ENCODE peak calls at places on chromosomes 3 and 15, in four cellular contexts. Z, X, R and P are unnamed samples.
A peak's percentile ranks its signal among the peaks of the same experiment; 100 is the strongest.

GRCh38 chr3:128484404-128485282 is 8.4 kb downstream of the GATA2 start:
- DNase-seq in R (no peak), X (no peak), Z (peak; percentile 39), P (peak; percentile 46)

GRCh38 chr15:48332642-48333034 is 1.4 kb downstream of the DUT start:
- DNase-seq in X (no peak), R (no peak), Z (no peak), P (no peak)

GRCh38 chr3:38646630-38647029 is 2.9 kb downstream of the SCN5A start:
- DNase-seq in Z (no peak), X (no peak), R (no peak), P (no peak)

GRCh38 chr3:99882436-99883137 is 64.9 kb downstream of the CMSS1 start:
- DNase-seq in R (no peak), X (no peak), Z (no peak), P (no peak)

GRCh38 chr3:53079147-53079546 is 33.3 kb upstream of the SFMBT1 start:
- DNase-seq in Z (no peak), X (no peak), R (no peak), P (no peak)

GRCh38 chr15:63381301-63382192 is at the start of gene CA12:
- DNase-seq in X (peak; percentile 76), Z (peak; percentile 63), R (peak; percentile 35), P (no peak)

GRCh38 chr15:25468611-25469010 is 29.8 kb upstream of the UBE3A start:
- DNase-seq in X (no peak), R (no peak), Z (no peak), P (no peak)

GRCh38 chr3:112979244-112979832 is 4.4 kb upstream of the CD200R1 start:
- DNase-seq in Z (no peak), X (no peak), R (no peak), P (no peak)

GRCh38 chr15:78073026-78073425 is 4.5 kb downstream of the TBC1D2B start:
- DNase-seq in R (no peak), X (no peak), Z (no peak), P (no peak)

DNA sequence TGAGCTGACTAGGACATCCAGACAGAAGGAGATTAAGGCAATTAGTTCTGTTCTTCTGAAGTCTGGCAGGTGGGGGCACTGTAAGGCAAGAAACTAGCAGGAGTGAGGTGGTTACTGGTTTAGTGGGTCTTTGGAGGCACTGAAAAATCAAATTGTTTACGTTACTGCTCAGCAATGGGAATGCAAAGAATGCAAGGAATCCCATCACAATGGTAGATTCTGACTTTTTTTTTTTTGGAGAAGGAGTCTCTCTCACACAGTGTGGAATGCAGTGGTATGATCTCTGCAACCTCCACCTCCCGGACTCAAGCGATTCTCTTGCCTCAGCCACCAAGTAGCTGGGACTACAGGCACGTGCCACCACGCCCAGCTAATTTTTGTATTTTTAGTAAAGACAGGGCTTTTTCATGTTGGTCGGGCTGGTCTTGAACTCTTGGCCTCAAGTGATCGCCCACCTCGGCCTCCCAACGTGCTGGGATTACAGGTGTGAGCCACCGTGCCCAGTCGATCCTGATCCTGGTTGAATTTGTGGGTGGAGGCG is 16.4 kb downstream of the FAM107A start:
- DNase-seq in X (no peak), Z (no peak), R (peak; percentile 95), P (peak; percentile 53)
- TF ChIP-seq CTCF in X (peak; percentile 30), Z (no peak), R (peak; percentile 78), P (peak; percentile 82)

DNA sequence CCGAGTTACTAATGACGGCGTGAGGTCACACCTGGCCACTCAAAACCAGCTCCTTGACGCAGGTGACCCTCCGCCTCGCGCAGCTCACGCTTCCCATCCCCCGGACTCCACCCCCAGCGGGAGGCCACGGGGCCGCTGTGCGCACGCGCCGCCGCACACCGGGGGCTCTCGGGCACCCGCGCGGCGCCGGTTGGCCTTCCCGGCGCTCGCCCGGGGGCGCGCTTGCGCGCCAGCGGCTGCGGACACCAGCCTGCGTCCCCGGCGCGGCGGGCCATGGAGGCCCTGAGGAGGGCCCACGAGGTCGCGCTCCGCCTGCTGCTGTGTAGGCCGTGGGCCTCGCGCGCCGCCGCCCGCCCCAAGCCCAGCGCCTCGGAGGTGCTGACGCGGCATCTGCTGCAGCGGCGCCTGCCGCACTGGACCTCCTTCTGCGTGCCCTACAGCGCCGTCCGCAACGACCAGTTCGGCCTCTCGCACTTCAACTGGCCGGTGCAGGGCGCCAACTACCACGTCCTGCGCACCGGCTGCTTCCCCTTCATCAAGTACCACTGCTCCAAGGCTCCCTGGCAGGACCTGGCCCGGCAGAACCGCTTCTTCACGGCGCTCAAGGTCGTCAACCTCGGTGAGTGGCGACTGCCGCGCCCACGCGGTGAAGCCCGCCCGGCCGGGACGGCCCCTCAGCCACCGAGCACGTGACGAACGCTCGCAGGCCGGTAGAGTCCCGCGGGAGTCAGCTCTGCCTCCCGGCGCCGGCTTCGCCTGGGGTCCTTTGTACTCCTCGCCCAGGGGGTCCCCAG is at the start of gene C15orf61:
- DNase-seq in R (peak; percentile 50), Z (peak; percentile 92), X (peak; percentile 95), P (peak; percentile 90)
- TF ChIP-seq CTCF in R (peak; percentile 10), Z (no peak), X (no peak), P (peak; percentile 51)

DNA sequence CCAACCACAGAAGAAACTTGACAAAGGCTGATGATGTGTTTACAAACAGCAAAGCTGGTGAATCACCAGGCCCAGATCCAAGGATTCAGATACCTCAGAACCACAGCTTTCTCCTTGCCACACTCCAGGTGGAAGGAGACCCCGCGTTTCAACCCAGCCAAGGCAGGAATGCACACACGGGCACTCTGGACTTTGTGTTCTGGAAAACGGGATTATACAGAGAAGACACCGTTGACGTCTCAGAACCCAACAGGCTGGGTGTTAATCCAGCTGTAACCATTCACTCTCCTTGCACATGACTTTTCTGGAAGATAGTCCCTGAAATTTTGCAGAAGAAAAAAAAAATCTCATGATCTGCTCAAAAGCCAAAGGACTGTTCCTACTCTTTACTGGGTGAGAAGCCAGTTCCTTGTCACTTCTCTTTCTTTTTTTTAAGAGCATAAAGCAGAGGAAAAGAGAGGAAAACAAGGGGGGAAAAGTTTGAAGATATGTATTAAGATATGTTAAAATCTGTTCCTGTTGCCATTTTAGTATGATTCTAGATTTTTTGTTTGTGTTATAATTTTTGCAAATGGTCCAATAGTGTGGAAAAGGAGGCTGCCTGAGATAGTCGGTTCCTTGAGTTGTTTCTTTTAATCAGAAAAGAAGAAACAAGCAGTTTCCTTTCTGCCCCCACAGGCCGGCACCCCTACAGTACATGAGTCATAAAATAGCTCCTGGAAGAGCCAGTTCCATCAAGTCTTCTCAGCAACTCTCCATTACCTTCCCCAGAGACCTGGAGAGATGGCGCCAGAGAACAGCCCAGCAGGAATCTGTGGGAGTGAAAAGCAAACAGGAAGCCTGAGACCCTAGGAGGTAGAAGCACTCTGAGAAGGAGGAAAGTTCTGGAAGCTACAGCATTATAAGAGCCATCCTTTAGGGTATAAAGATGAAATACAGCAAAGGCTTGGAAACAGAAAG is 73.1 kb downstream of the RORA start:
- DNase-seq in R (peak; percentile 57), X (no peak), Z (peak; percentile 70), P (no peak)
- TF ChIP-seq CTCF in R (peak; percentile 24), X (no peak), Z (no peak), P (no peak)

GRCh38 chr3:180630360-180630759 is 28.4 kb downstream of the TTC14 start:
- DNase-seq in R (no peak), Z (no peak), X (no peak), P (no peak)

GRCh38 chr3:180626844-180627243 is 24.9 kb downstream of the TTC14 start:
- DNase-seq in X (no peak), R (no peak), Z (no peak), P (no peak)

GRCh38 chr3:180633722-180634121 is 31.8 kb downstream of the TTC14 start:
- DNase-seq in Z (no peak), X (no peak), R (no peak), P (no peak)

GRCh38 chr3:180631317-180631716 is 29.4 kb downstream of the TTC14 start:
- DNase-seq in Z (no peak), R (no peak), X (no peak), P (no peak)
- TF ChIP-seq CTCF in Z (no peak), R (no peak), X (peak; percentile 5), P (peak; percentile 48)

GRCh38 chr3:194540268-194540937 is 53.6 kb upstream of the ATP13A3 start:
- DNase-seq in X (no peak), Z (no peak), R (no peak), P (no peak)

GRCh38 chr3:194534243-194534642 is 47.4 kb upstream of the ATP13A3 start:
- DNase-seq in Z (no peak), R (no peak), X (no peak), P (no peak)

GRCh38 chr3:194537732-194538247 is 51.0 kb upstream of the ATP13A3 start:
- DNase-seq in X (no peak), R (peak; percentile 67), Z (no peak), P (no peak)

GRCh38 chr3:194539498-194539897 is 52.7 kb upstream of the ATP13A3 start:
- DNase-seq in X (no peak), R (no peak), Z (no peak), P (no peak)

GRCh38 chr3:194536883-194537637 is 50.3 kb upstream of the ATP13A3 start:
- DNase-seq in Z (peak; percentile 64), X (no peak), R (no peak), P (no peak)
- TF ChIP-seq CTCF in Z (no peak), X (no peak), R (no peak), P (no peak)

DNA sequence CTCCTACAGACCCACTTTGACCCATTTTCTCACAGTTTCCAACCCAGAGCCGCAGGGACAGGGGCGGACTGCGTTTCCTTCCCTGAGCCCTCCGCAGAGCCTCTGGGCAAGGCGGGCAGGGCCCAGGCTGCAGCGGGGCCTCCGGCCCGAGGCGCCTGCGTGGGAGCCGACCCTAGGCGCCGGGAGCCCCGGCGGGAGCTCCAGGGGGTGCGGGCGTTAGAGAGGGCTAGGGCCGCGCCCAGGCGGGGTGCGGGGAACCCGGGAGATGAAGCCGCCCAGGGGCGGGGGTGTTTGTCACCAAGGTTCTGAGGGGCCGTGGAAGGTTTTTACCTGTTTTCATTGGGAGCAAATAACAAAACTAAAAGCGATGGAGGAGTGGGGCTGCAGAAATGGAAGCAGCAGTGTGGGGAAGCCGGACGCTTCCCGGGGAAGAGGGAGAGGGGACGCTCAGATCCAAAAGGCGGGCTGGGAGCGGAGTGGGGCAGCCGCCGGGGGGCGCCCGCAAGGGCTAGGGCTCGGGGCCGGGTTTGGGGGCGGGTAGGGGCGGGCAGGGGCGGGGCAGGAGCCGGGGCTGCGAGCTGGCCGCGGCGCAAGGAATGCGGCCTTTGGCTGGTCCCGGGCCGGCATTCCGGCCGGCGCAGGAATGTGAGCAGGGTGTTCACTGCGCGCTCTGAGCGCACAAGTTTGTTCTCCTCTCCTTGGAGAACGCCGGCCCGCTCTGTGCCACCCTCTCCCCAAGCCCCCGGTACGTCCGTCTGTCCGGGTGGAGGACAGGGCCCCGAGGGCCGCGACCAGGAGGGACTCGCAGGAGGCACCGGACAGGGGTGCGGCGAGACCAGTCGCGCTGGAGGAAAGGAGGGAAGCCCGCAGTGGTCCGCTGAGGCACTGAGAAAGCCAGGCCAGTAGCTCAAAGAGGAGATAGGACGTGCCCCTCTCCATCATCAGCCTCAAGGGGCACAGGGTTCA is 61.1 kb downstream of the AMOTL2 start:
- DNase-seq in Z (peak; percentile 94), X (peak; percentile 88), R (no peak), P (peak; percentile 96)
- TF ChIP-seq CTCF in Z (peak; percentile 25), X (peak; percentile 40), R (peak; percentile 56), P (peak; percentile 71)